ENCODE peak calls at places on chromosomes 13 and 19, in ten cellular contexts. N is neural crest cell, D is psoas muscle, U is fibroblast of mammary gland, Y is dorsolateral prefrontal cortex, F is WTC11, S is foreskin fibroblast, O is PC-9, K is astrocyte, Q is upper lobe of right lung. I is an unnamed sample.

GRCh38 chr19:58568731-58569130 is 4.4 kb downstream of the MZF1 start:
- DNase-seq in N (no peak), D (peak; percentile 9), U (no peak), Y (peak; percentile 19), F (no peak), S (no peak), O (no peak), K (no peak), Q (peak; percentile 37), I (no peak)

GRCh38 chr19:2475018-2475701 is 767 bp upstream of the GADD45B start:
- DNase-seq in N (peak; percentile 40), D (peak; percentile 54), U (peak; percentile 62), Y (peak; percentile 61), F (peak; percentile 55), S (peak; percentile 56), O (no peak), K (peak; percentile 59), Q (peak; percentile 81), I (peak; percentile 54)

GRCh38 chr19:49361438-49362047 is 673 bp downstream of the TEAD2 start:
- DNase-seq in N (peak; percentile 57), D (peak; percentile 77), U (peak; percentile 69), Y (no peak), F (peak; percentile 72), S (peak; percentile 85), O (no peak), K (peak; percentile 65), Q (peak; percentile 88), I (peak; percentile 83)

GRCh38 chr19:21580101-21580500 is 74.7 kb downstream of the ZNF429 start:
- DNase-seq in N (no peak), D (no peak), U (no peak), Y (no peak), F (no peak), S (no peak), O (no peak), K (no peak), Q (no peak), I (no peak)

GRCh38 chr13:106376411-106377112 is 158.9 kb downstream of the EFNB2 start:
- DNase-seq in N (no peak), D (no peak), U (peak; percentile 98), Y (peak; percentile 69), F (no peak), S (peak; percentile 83), O (peak; percentile 85), K (peak; percentile 97), Q (no peak), I (no peak)

GRCh38 chr19:3098515-3099346 is 4.6 kb downstream of the GNA11 start:
- DNase-seq in N (no peak), D (peak; percentile 74), U (peak; percentile 30), Y (no peak), F (no peak), S (peak; percentile 21), O (no peak), K (no peak), Q (peak; percentile 79), I (no peak)

GRCh38 chr13:25881136-25881926 is 170.5 kb downstream of the SHISA2 start:
- DNase-seq in N (no peak), D (no peak), U (no peak), Y (no peak), F (no peak), S (no peak), O (no peak), K (peak; percentile 74), Q (no peak), I (no peak)

GRCh38 chr19:19402656-19403372 is 2.7 kb upstream of the GATAD2A start:
- DNase-seq in N (no peak), D (no peak), U (peak; percentile 35), Y (no peak), F (no peak), S (no peak), O (no peak), K (no peak), Q (no peak), I (no peak)

GRCh38 chr19:49851456-49852259 is 699 bp downstream of the PTOV1 start:
- DNase-seq in N (no peak), D (no peak), U (no peak), Y (no peak), F (peak; percentile 71), S (no peak), O (no peak), K (no peak), Q (no peak), I (peak; percentile 72)

GRCh38 chr19:30388819-30389218 is 16.6 kb downstream of the ZNF536 start:
- DNase-seq in N (no peak), D (no peak), U (no peak), Y (no peak), F (no peak), S (no peak), O (no peak), K (no peak), Q (no peak), I (no peak)

GRCh38 chr19:14059093-14059480 is 2.8 kb downstream of the PALM3 start:
- DNase-seq in N (peak; percentile 36), D (peak; percentile 24), U (no peak), Y (no peak), F (peak; percentile 78), S (no peak), O (no peak), K (no peak), Q (peak; percentile 67), I (peak; percentile 58)

GRCh38 chr13:24458736-24459135 is 53.8 kb downstream of the PARP4 start:
- DNase-seq in N (no peak), D (no peak), U (no peak), Y (no peak), F (no peak), S (no peak), O (no peak), K (no peak), Q (no peak), I (no peak)

GRCh38 chr19:5343848-5344247 is 3.2 kb upstream of the PTPRS start:
- DNase-seq in N (no peak), D (no peak), U (peak; percentile 22), Y (no peak), F (no peak), S (peak; percentile 52), O (peak; percentile 64), K (peak; percentile 34), Q (no peak), I (no peak)

GRCh38 chr19:42281175-42282035 is 12.4 kb downstream of the CIC start:
- DNase-seq in N (peak; percentile 34), D (peak; percentile 64), U (peak; percentile 38), Y (peak; percentile 77), F (no peak), S (no peak), O (no peak), K (peak; percentile 59), Q (no peak), I (no peak)

GRCh38 chr13:95784161-95784880 is 107.4 kb downstream of the DNAJC3 start:
- DNase-seq in N (no peak), D (no peak), U (peak; percentile 93), Y (no peak), F (no peak), S (peak; percentile 54), O (no peak), K (peak; percentile 92), Q (no peak), I (no peak)

GRCh38 chr13:38494445-38494844 is 144.8 kb downstream of the UFM1 start:
- DNase-seq in N (no peak), D (no peak), U (no peak), Y (no peak), F (no peak), S (no peak), O (no peak), K (no peak), Q (no peak), I (no peak)

GRCh38 chr19:23914402-23915286 is at the start of gene ZNF726:
- DNase-seq in N (no peak), D (peak; percentile 79), U (peak; percentile 96), Y (peak; percentile 89), F (no peak), S (peak; percentile 89), O (peak; percentile 90), K (peak; percentile 89), Q (peak; percentile 89), I (peak; percentile 36)

GRCh38 chr13:74889321-74889720 is 592.6 kb downstream of the TBC1D4 start:
- DNase-seq in N (no peak), D (no peak), U (peak; percentile 48), Y (no peak), F (no peak), S (no peak), O (no peak), K (no peak), Q (no peak), I (no peak)
- TF ChIP-seq CTCF in N (no peak), D (no peak), U (no peak), Y (no peak), F (no peak), S (no peak), O (no peak), K (no peak), Q (no peak), I (no peak)

DNA sequence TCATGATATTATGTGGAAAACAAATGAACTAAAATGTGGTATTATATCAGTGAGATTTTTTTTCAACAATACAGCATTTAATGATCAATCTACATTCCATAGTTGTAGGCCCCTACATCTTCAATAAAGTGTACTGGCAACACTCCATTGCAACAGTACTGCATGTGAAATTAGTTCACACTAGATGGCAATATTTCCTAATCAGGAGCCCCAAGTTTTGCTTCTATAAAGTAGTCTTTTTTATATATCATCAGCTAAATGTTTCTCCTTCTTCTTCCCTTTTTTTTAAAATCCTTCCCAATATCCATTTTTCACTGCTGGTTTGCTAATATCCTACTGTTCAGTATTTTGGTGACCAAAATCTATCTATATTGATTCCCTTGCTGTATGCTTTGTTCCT is 528.3 kb upstream of the ATXN8OS start:
- DNase-seq in N (no peak), D (no peak), U (no peak), Y (no peak), F (no peak), S (no peak), O (no peak), K (no peak), Q (no peak), I (no peak)
- TF ChIP-seq CTCF in N (peak; percentile 57), D (no peak), U (no peak), Y (no peak), F (no peak), S (no peak), O (no peak), K (no peak), Q (no peak), I (no peak)

GRCh38 chr13:110925023-110925608 is 10.2 kb upstream of the ANKRD10 start:
- DNase-seq in N (peak; percentile 15), D (no peak), U (peak; percentile 15), Y (no peak), F (peak; percentile 28), S (no peak), O (no peak), K (no peak), Q (no peak), I (peak; percentile 24)
- TF ChIP-seq CTCF in N (peak; percentile 44), D (peak; percentile 32), U (no peak), Y (no peak), F (no peak), S (no peak), O (no peak), K (no peak), Q (peak; percentile 16), I (peak; percentile 50)

DNA sequence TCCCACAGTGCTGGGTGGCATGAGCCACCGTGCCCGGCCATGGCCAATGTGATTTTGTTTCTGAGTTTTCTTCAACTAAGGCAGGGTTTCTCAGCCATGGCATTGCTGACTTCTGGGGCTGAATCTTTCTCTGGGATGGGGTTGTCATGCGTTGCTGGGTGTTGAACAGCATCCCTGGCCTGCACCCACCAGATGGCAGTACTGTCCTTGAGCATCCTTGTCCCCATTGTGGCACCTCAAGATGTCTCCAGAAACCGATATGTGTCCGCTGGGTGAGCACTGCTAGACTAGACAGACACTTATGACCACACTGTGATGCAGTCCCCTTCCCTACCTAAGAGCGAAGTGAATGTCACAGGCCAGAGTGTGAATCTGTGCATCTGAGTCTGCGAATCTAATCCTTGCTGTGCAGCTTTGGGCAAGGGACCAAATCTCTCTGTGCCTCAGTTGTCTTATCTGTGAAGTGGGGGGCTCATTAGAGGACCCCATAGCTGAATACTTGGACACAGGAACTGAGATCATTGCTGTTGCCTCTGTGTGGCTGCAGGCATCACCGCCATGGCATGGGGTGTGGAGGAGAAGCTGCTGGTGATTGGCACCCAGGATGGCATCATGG is 50.3 kb upstream of the SIN3B start:
- DNase-seq in N (peak; percentile 46), D (peak; percentile 19), U (peak; percentile 70), Y (peak; percentile 48), F (peak; percentile 82), S (peak; percentile 46), O (peak; percentile 54), K (peak; percentile 22), Q (peak; percentile 72), I (peak; percentile 60)
- TF ChIP-seq CTCF in N (peak; percentile 63), D (peak; percentile 23), U (peak; percentile 78), Y (peak; percentile 26), F (peak; percentile 57), S (peak; percentile 72), O (peak; percentile 83), K (peak; percentile 62), Q (peak; percentile 46), I (peak; percentile 48)

I was measured in nephron progenitor cell.